ENCODE peak calls at places on chromosomes 12 and 14, in seven cellular contexts. One of them, this sample, is unnamed.

GRCh38 chr14:23285530-23286019 is 357 bp downstream of the HOMEZ start:
- DNase-seq in HTR-8/SVneo: no peak
- DNase-seq in neural progenitor cell: no peak
- DNase-seq in fibroblast of mammary gland: no peak
- DNase-seq in B cell: no peak
- DNase-seq in activated CD4-positive, alpha-beta T cell treated with anti-CD3 and anti-CD28 coated beads for 36 hours: no peak
- DNase-seq in activated CD8-positive, alpha-beta memory T cell treated with anti-CD3 and anti-CD28 coated beads, Interleukin-2, amount 50 U/mL, for 48 hours: no peak
- DNase-seq in this sample: no peak

GRCh38 chr12:98559666-98560065 is 33.8 kb upstream of the SLC25A3 start:
- DNase-seq in activated CD4-positive, alpha-beta T cell treated with anti-CD3 and anti-CD28 coated beads for 36 hours: no peak
- DNase-seq in HTR-8/SVneo: no peak
- DNase-seq in fibroblast of mammary gland: no peak
- DNase-seq in B cell: no peak
- DNase-seq in neural progenitor cell: no peak
- DNase-seq in activated CD8-positive, alpha-beta memory T cell treated with anti-CD3 and anti-CD28 coated beads, Interleukin-2, amount 50 U/mL, for 48 hours: no peak
- DNase-seq in this sample: no peak

GRCh38 chr12:119843100-119843499 is 34.0 kb downstream of the CIT start:
- DNase-seq in HTR-8/SVneo: no peak
- DNase-seq in B cell: no peak
- DNase-seq in fibroblast of mammary gland: peak; percentile 62
- DNase-seq in activated CD4-positive, alpha-beta T cell treated with anti-CD3 and anti-CD28 coated beads for 36 hours: no peak
- DNase-seq in activated CD8-positive, alpha-beta memory T cell treated with anti-CD3 and anti-CD28 coated beads, Interleukin-2, amount 50 U/mL, for 48 hours: no peak
- DNase-seq in neural progenitor cell: no peak
- DNase-seq in this sample: no peak

GRCh38 chr14:50095895-50096294 is 20.5 kb downstream of the VCPKMT start:
- DNase-seq in fibroblast of mammary gland: no peak
- DNase-seq in B cell: no peak
- DNase-seq in activated CD8-positive, alpha-beta memory T cell treated with anti-CD3 and anti-CD28 coated beads, Interleukin-2, amount 50 U/mL, for 48 hours: no peak
- DNase-seq in activated CD4-positive, alpha-beta T cell treated with anti-CD3 and anti-CD28 coated beads for 36 hours: no peak
- DNase-seq in HTR-8/SVneo: no peak
- DNase-seq in neural progenitor cell: no peak
- DNase-seq in this sample: no peak

GRCh38 chr12:112524676-112525425 is 106.1 kb downstream of the PTPN11 start:
- DNase-seq in HTR-8/SVneo: peak; percentile 40
- DNase-seq in B cell: no peak
- DNase-seq in activated CD4-positive, alpha-beta T cell treated with anti-CD3 and anti-CD28 coated beads for 36 hours: no peak
- DNase-seq in fibroblast of mammary gland: peak; percentile 16
- DNase-seq in neural progenitor cell: no peak
- DNase-seq in activated CD8-positive, alpha-beta memory T cell treated with anti-CD3 and anti-CD28 coated beads, Interleukin-2, amount 50 U/mL, for 48 hours: no peak
- DNase-seq in this sample: peak; percentile 54

GRCh38 chr12:96193725-96194571 is at the start of gene ELK3:
- DNase-seq in neural progenitor cell: peak; percentile 71
- DNase-seq in fibroblast of mammary gland: peak; percentile 72
- DNase-seq in B cell: peak; percentile 89
- DNase-seq in HTR-8/SVneo: peak; percentile 37
- DNase-seq in activated CD8-positive, alpha-beta memory T cell treated with anti-CD3 and anti-CD28 coated beads, Interleukin-2, amount 50 U/mL, for 48 hours: peak; percentile 73
- DNase-seq in activated CD4-positive, alpha-beta T cell treated with anti-CD3 and anti-CD28 coated beads for 36 hours: peak; percentile 72
- DNase-seq in this sample: peak; percentile 90

GRCh38 chr14:102140027-102140749 is 491 bp downstream of the WDR20 start:
- DNase-seq in fibroblast of mammary gland: no peak
- DNase-seq in activated CD4-positive, alpha-beta T cell treated with anti-CD3 and anti-CD28 coated beads for 36 hours: peak; percentile 54
- DNase-seq in B cell: no peak
- DNase-seq in HTR-8/SVneo: peak; percentile 24
- DNase-seq in activated CD8-positive, alpha-beta memory T cell treated with anti-CD3 and anti-CD28 coated beads, Interleukin-2, amount 50 U/mL, for 48 hours: peak; percentile 73
- DNase-seq in neural progenitor cell: peak; percentile 64
- DNase-seq in this sample: peak; percentile 66

GRCh38 chr14:103319422-103319821 is 14.6 kb upstream of the EIF5 start:
- DNase-seq in HTR-8/SVneo: no peak
- DNase-seq in activated CD4-positive, alpha-beta T cell treated with anti-CD3 and anti-CD28 coated beads for 36 hours: no peak
- DNase-seq in fibroblast of mammary gland: no peak
- DNase-seq in activated CD8-positive, alpha-beta memory T cell treated with anti-CD3 and anti-CD28 coated beads, Interleukin-2, amount 50 U/mL, for 48 hours: no peak
- DNase-seq in neural progenitor cell: no peak
- DNase-seq in B cell: no peak
- DNase-seq in this sample: no peak

GRCh38 chr14:74572829-74573360 is 39.1 kb downstream of the LTBP2 start:
- DNase-seq in fibroblast of mammary gland: peak; percentile 51
- DNase-seq in neural progenitor cell: no peak
- DNase-seq in activated CD8-positive, alpha-beta memory T cell treated with anti-CD3 and anti-CD28 coated beads, Interleukin-2, amount 50 U/mL, for 48 hours: no peak
- DNase-seq in B cell: no peak
- DNase-seq in HTR-8/SVneo: no peak
- DNase-seq in activated CD4-positive, alpha-beta T cell treated with anti-CD3 and anti-CD28 coated beads for 36 hours: no peak
- DNase-seq in this sample: no peak

GRCh38 chr12:124828264-124829007 is 35.2 kb downstream of the SCARB1 start:
- DNase-seq in fibroblast of mammary gland: no peak
- DNase-seq in HTR-8/SVneo: peak; percentile 57
- DNase-seq in activated CD4-positive, alpha-beta T cell treated with anti-CD3 and anti-CD28 coated beads for 36 hours: no peak
- DNase-seq in neural progenitor cell: no peak
- DNase-seq in B cell: no peak
- DNase-seq in activated CD8-positive, alpha-beta memory T cell treated with anti-CD3 and anti-CD28 coated beads, Interleukin-2, amount 50 U/mL, for 48 hours: no peak
- DNase-seq in this sample: no peak

GRCh38 chr12:27498159-27498558 is 25.8 kb upstream of the PPFIBP1 start:
- DNase-seq in fibroblast of mammary gland: no peak
- DNase-seq in neural progenitor cell: no peak
- DNase-seq in activated CD4-positive, alpha-beta T cell treated with anti-CD3 and anti-CD28 coated beads for 36 hours: peak; percentile 13
- DNase-seq in B cell: no peak
- DNase-seq in activated CD8-positive, alpha-beta memory T cell treated with anti-CD3 and anti-CD28 coated beads, Interleukin-2, amount 50 U/mL, for 48 hours: no peak
- DNase-seq in HTR-8/SVneo: no peak
- DNase-seq in this sample: no peak

GRCh38 chr12:69994593-69995222 is 169.7 kb downstream of the MYRFL start:
- DNase-seq in neural progenitor cell: no peak
- DNase-seq in B cell: no peak
- DNase-seq in activated CD4-positive, alpha-beta T cell treated with anti-CD3 and anti-CD28 coated beads for 36 hours: no peak
- DNase-seq in fibroblast of mammary gland: no peak
- DNase-seq in HTR-8/SVneo: no peak
- DNase-seq in activated CD8-positive, alpha-beta memory T cell treated with anti-CD3 and anti-CD28 coated beads, Interleukin-2, amount 50 U/mL, for 48 hours: no peak
- DNase-seq in this sample: no peak

GRCh38 chr12:13947237-13947945 is 34.0 kb downstream of the GRIN2B start:
- DNase-seq in B cell: no peak
- DNase-seq in neural progenitor cell: no peak
- DNase-seq in activated CD8-positive, alpha-beta memory T cell treated with anti-CD3 and anti-CD28 coated beads, Interleukin-2, amount 50 U/mL, for 48 hours: no peak
- DNase-seq in activated CD4-positive, alpha-beta T cell treated with anti-CD3 and anti-CD28 coated beads for 36 hours: no peak
- DNase-seq in fibroblast of mammary gland: no peak
- DNase-seq in HTR-8/SVneo: no peak
- DNase-seq in this sample: no peak

GRCh38 chr14:21796912-21797311 is 123.3 kb upstream of the OR4E1 start:
- DNase-seq in fibroblast of mammary gland: no peak
- DNase-seq in HTR-8/SVneo: no peak
- DNase-seq in activated CD8-positive, alpha-beta memory T cell treated with anti-CD3 and anti-CD28 coated beads, Interleukin-2, amount 50 U/mL, for 48 hours: no peak
- DNase-seq in activated CD4-positive, alpha-beta T cell treated with anti-CD3 and anti-CD28 coated beads for 36 hours: peak; percentile 24
- DNase-seq in B cell: no peak
- DNase-seq in neural progenitor cell: peak; percentile 2
- DNase-seq in this sample: peak; percentile 28

GRCh38 chr12:122946690-122947271 is 19.5 kb downstream of the ABCB9 start:
- DNase-seq in fibroblast of mammary gland: peak; percentile 100
- DNase-seq in HTR-8/SVneo: peak; percentile 95
- DNase-seq in activated CD4-positive, alpha-beta T cell treated with anti-CD3 and anti-CD28 coated beads for 36 hours: peak; percentile 94
- DNase-seq in neural progenitor cell: peak; percentile 31
- DNase-seq in B cell: no peak
- DNase-seq in activated CD8-positive, alpha-beta memory T cell treated with anti-CD3 and anti-CD28 coated beads, Interleukin-2, amount 50 U/mL, for 48 hours: peak; percentile 89
- DNase-seq in this sample: peak; percentile 54

GRCh38 chr12:43884683-43885410 is 49.0 kb downstream of the TMEM117 start:
- DNase-seq in neural progenitor cell: peak; percentile 3
- DNase-seq in activated CD8-positive, alpha-beta memory T cell treated with anti-CD3 and anti-CD28 coated beads, Interleukin-2, amount 50 U/mL, for 48 hours: no peak
- DNase-seq in activated CD4-positive, alpha-beta T cell treated with anti-CD3 and anti-CD28 coated beads for 36 hours: no peak
- DNase-seq in HTR-8/SVneo: no peak
- DNase-seq in B cell: no peak
- DNase-seq in fibroblast of mammary gland: no peak
- DNase-seq in this sample: no peak

GRCh38 chr12:72141381-72141780 is 130.8 kb upstream of the TRHDE start:
- DNase-seq in B cell: no peak
- DNase-seq in fibroblast of mammary gland: no peak
- DNase-seq in neural progenitor cell: no peak
- DNase-seq in activated CD4-positive, alpha-beta T cell treated with anti-CD3 and anti-CD28 coated beads for 36 hours: no peak
- DNase-seq in activated CD8-positive, alpha-beta memory T cell treated with anti-CD3 and anti-CD28 coated beads, Interleukin-2, amount 50 U/mL, for 48 hours: no peak
- DNase-seq in HTR-8/SVneo: peak; percentile 2
- DNase-seq in this sample: no peak

GRCh38 chr14:35159742-35160409 is 37.5 kb downstream of the PRORP start:
- DNase-seq in neural progenitor cell: no peak
- DNase-seq in fibroblast of mammary gland: peak; percentile 95
- DNase-seq in HTR-8/SVneo: peak; percentile 65
- DNase-seq in B cell: no peak
- DNase-seq in activated CD8-positive, alpha-beta memory T cell treated with anti-CD3 and anti-CD28 coated beads, Interleukin-2, amount 50 U/mL, for 48 hours: no peak
- DNase-seq in activated CD4-positive, alpha-beta T cell treated with anti-CD3 and anti-CD28 coated beads for 36 hours: no peak
- DNase-seq in this sample: no peak

GRCh38 chr12:31868980-31869379 is 90.2 kb upstream of the RESF1 start:
- DNase-seq in HTR-8/SVneo: no peak
- DNase-seq in fibroblast of mammary gland: peak; percentile 48
- DNase-seq in neural progenitor cell: no peak
- DNase-seq in activated CD8-positive, alpha-beta memory T cell treated with anti-CD3 and anti-CD28 coated beads, Interleukin-2, amount 50 U/mL, for 48 hours: peak; percentile 3
- DNase-seq in B cell: no peak
- DNase-seq in activated CD4-positive, alpha-beta T cell treated with anti-CD3 and anti-CD28 coated beads for 36 hours: no peak
- DNase-seq in this sample: no peak

GRCh38 chr12:80257920-80258319 is 158.6 kb downstream of the OTOGL start:
- DNase-seq in neural progenitor cell: no peak
- DNase-seq in B cell: no peak
- DNase-seq in fibroblast of mammary gland: no peak
- DNase-seq in activated CD4-positive, alpha-beta T cell treated with anti-CD3 and anti-CD28 coated beads for 36 hours: no peak
- DNase-seq in HTR-8/SVneo: no peak
- DNase-seq in activated CD8-positive, alpha-beta memory T cell treated with anti-CD3 and anti-CD28 coated beads, Interleukin-2, amount 50 U/mL, for 48 hours: no peak
- DNase-seq in this sample: no peak

GRCh38 chr12:41011939-41012338 is 176.2 kb upstream of the PDZRN4 start:
- DNase-seq in HTR-8/SVneo: no peak
- DNase-seq in neural progenitor cell: no peak
- DNase-seq in activated CD4-positive, alpha-beta T cell treated with anti-CD3 and anti-CD28 coated beads for 36 hours: no peak
- DNase-seq in B cell: no peak
- DNase-seq in fibroblast of mammary gland: no peak
- DNase-seq in activated CD8-positive, alpha-beta memory T cell treated with anti-CD3 and anti-CD28 coated beads, Interleukin-2, amount 50 U/mL, for 48 hours: no peak
- DNase-seq in this sample: no peak

GRCh38 chr12:2691340-2692111 is 103.2 kb upstream of the FKBP4 start:
- DNase-seq in activated CD4-positive, alpha-beta T cell treated with anti-CD3 and anti-CD28 coated beads for 36 hours: peak; percentile 80
- DNase-seq in activated CD8-positive, alpha-beta memory T cell treated with anti-CD3 and anti-CD28 coated beads, Interleukin-2, amount 50 U/mL, for 48 hours: peak; percentile 75
- DNase-seq in neural progenitor cell: peak; percentile 72
- DNase-seq in fibroblast of mammary gland: no peak
- DNase-seq in B cell: peak; percentile 65
- DNase-seq in HTR-8/SVneo: no peak
- DNase-seq in this sample: peak; percentile 91

GRCh38 chr12:6817056-6817455 is 4.6 kb upstream of the GPR162 start:
- DNase-seq in neural progenitor cell: no peak
- DNase-seq in activated CD8-positive, alpha-beta memory T cell treated with anti-CD3 and anti-CD28 coated beads, Interleukin-2, amount 50 U/mL, for 48 hours: no peak
- DNase-seq in B cell: peak; percentile 6
- DNase-seq in fibroblast of mammary gland: no peak
- DNase-seq in HTR-8/SVneo: no peak
- DNase-seq in activated CD4-positive, alpha-beta T cell treated with anti-CD3 and anti-CD28 coated beads for 36 hours: no peak
- DNase-seq in this sample: peak; percentile 18

GRCh38 chr14:74109369-74109768 is 24.6 kb downstream of the LIN52 start:
- DNase-seq in activated CD8-positive, alpha-beta memory T cell treated with anti-CD3 and anti-CD28 coated beads, Interleukin-2, amount 50 U/mL, for 48 hours: no peak
- DNase-seq in HTR-8/SVneo: no peak
- DNase-seq in activated CD4-positive, alpha-beta T cell treated with anti-CD3 and anti-CD28 coated beads for 36 hours: no peak
- DNase-seq in B cell: no peak
- DNase-seq in fibroblast of mammary gland: no peak
- DNase-seq in neural progenitor cell: no peak
- DNase-seq in this sample: no peak

GRCh38 chr14:89640141-89640540 is 223.1 kb upstream of the FOXN3 start:
- DNase-seq in activated CD8-positive, alpha-beta memory T cell treated with anti-CD3 and anti-CD28 coated beads, Interleukin-2, amount 50 U/mL, for 48 hours: no peak
- DNase-seq in activated CD4-positive, alpha-beta T cell treated with anti-CD3 and anti-CD28 coated beads for 36 hours: no peak
- DNase-seq in B cell: no peak
- DNase-seq in HTR-8/SVneo: no peak
- DNase-seq in neural progenitor cell: no peak
- DNase-seq in fibroblast of mammary gland: no peak
- DNase-seq in this sample: no peak

GRCh38 chr14:55688566-55688965 is 108.6 kb downstream of the KTN1 start:
- DNase-seq in B cell: no peak
- DNase-seq in HTR-8/SVneo: no peak
- DNase-seq in fibroblast of mammary gland: peak; percentile 14
- DNase-seq in neural progenitor cell: no peak
- DNase-seq in activated CD4-positive, alpha-beta T cell treated with anti-CD3 and anti-CD28 coated beads for 36 hours: no peak
- DNase-seq in activated CD8-positive, alpha-beta memory T cell treated with anti-CD3 and anti-CD28 coated beads, Interleukin-2, amount 50 U/mL, for 48 hours: no peak
- DNase-seq in this sample: no peak

GRCh38 chr12:13242926-13243325 is 46.4 kb downstream of the EMP1 start:
- DNase-seq in fibroblast of mammary gland: no peak
- DNase-seq in neural progenitor cell: no peak
- DNase-seq in activated CD4-positive, alpha-beta T cell treated with anti-CD3 and anti-CD28 coated beads for 36 hours: no peak
- DNase-seq in activated CD8-positive, alpha-beta memory T cell treated with anti-CD3 and anti-CD28 coated beads, Interleukin-2, amount 50 U/mL, for 48 hours: no peak
- DNase-seq in HTR-8/SVneo: no peak
- DNase-seq in B cell: no peak
- DNase-seq in this sample: no peak

GRCh38 chr14:42854061-42854460 is 1247.4 kb downstream of the LRFN5 start:
- DNase-seq in HTR-8/SVneo: no peak
- DNase-seq in fibroblast of mammary gland: no peak
- DNase-seq in activated CD8-positive, alpha-beta memory T cell treated with anti-CD3 and anti-CD28 coated beads, Interleukin-2, amount 50 U/mL, for 48 hours: no peak
- DNase-seq in neural progenitor cell: no peak
- DNase-seq in activated CD4-positive, alpha-beta T cell treated with anti-CD3 and anti-CD28 coated beads for 36 hours: no peak
- DNase-seq in B cell: no peak
- DNase-seq in this sample: no peak

GRCh38 chr12:74539765-74540526 is 2.3 kb downstream of the ATXN7L3B start:
- DNase-seq in activated CD8-positive, alpha-beta memory T cell treated with anti-CD3 and anti-CD28 coated beads, Interleukin-2, amount 50 U/mL, for 48 hours: no peak
- DNase-seq in fibroblast of mammary gland: no peak
- DNase-seq in B cell: no peak
- DNase-seq in HTR-8/SVneo: no peak
- DNase-seq in activated CD4-positive, alpha-beta T cell treated with anti-CD3 and anti-CD28 coated beads for 36 hours: peak; percentile 11
- DNase-seq in neural progenitor cell: peak; percentile 48
- DNase-seq in this sample: no peak

GRCh38 chr14:61196792-61197191 is 84.3 kb downstream of the TMEM30B start:
- DNase-seq in fibroblast of mammary gland: no peak
- DNase-seq in activated CD8-positive, alpha-beta memory T cell treated with anti-CD3 and anti-CD28 coated beads, Interleukin-2, amount 50 U/mL, for 48 hours: no peak
- DNase-seq in HTR-8/SVneo: peak; percentile 79
- DNase-seq in B cell: no peak
- DNase-seq in activated CD4-positive, alpha-beta T cell treated with anti-CD3 and anti-CD28 coated beads for 36 hours: no peak
- DNase-seq in neural progenitor cell: no peak
- DNase-seq in this sample: no peak

GRCh38 chr12:11040162-11040561 is 9.0 kb upstream of the TAS2R31 start:
- DNase-seq in fibroblast of mammary gland: no peak
- DNase-seq in B cell: no peak
- DNase-seq in HTR-8/SVneo: no peak
- DNase-seq in activated CD4-positive, alpha-beta T cell treated with anti-CD3 and anti-CD28 coated beads for 36 hours: no peak
- DNase-seq in activated CD8-positive, alpha-beta memory T cell treated with anti-CD3 and anti-CD28 coated beads, Interleukin-2, amount 50 U/mL, for 48 hours: no peak
- DNase-seq in neural progenitor cell: no peak
- DNase-seq in this sample: no peak

GRCh38 chr14:92513204-92513965 is at the start of gene RIN3:
- DNase-seq in B cell: peak; percentile 86
- DNase-seq in neural progenitor cell: peak; percentile 78
- DNase-seq in activated CD8-positive, alpha-beta memory T cell treated with anti-CD3 and anti-CD28 coated beads, Interleukin-2, amount 50 U/mL, for 48 hours: peak; percentile 81
- DNase-seq in fibroblast of mammary gland: peak; percentile 54
- DNase-seq in activated CD4-positive, alpha-beta T cell treated with anti-CD3 and anti-CD28 coated beads for 36 hours: peak; percentile 63
- DNase-seq in HTR-8/SVneo: peak; percentile 43
- DNase-seq in this sample: peak; percentile 89

GRCh38 chr12:33314223-33314622 is 125.4 kb downstream of the SYT10 start:
- DNase-seq in activated CD8-positive, alpha-beta memory T cell treated with anti-CD3 and anti-CD28 coated beads, Interleukin-2, amount 50 U/mL, for 48 hours: no peak
- DNase-seq in neural progenitor cell: no peak
- DNase-seq in fibroblast of mammary gland: no peak
- DNase-seq in activated CD4-positive, alpha-beta T cell treated with anti-CD3 and anti-CD28 coated beads for 36 hours: no peak
- DNase-seq in HTR-8/SVneo: no peak
- DNase-seq in B cell: no peak
- DNase-seq in this sample: no peak

GRCh38 chr14:100671386-100671901 is 55.2 kb upstream of the DLK1 start:
- DNase-seq in neural progenitor cell: no peak
- DNase-seq in fibroblast of mammary gland: no peak
- DNase-seq in B cell: no peak
- DNase-seq in activated CD4-positive, alpha-beta T cell treated with anti-CD3 and anti-CD28 coated beads for 36 hours: no peak
- DNase-seq in HTR-8/SVneo: no peak
- DNase-seq in activated CD8-positive, alpha-beta memory T cell treated with anti-CD3 and anti-CD28 coated beads, Interleukin-2, amount 50 U/mL, for 48 hours: no peak
- DNase-seq in this sample: no peak

GRCh38 chr12:50660425-50660822 is 103.5 kb upstream of the ATF1 start:
- DNase-seq in B cell: no peak
- DNase-seq in neural progenitor cell: no peak
- DNase-seq in HTR-8/SVneo: no peak
- DNase-seq in activated CD4-positive, alpha-beta T cell treated with anti-CD3 and anti-CD28 coated beads for 36 hours: no peak
- DNase-seq in fibroblast of mammary gland: no peak
- DNase-seq in activated CD8-positive, alpha-beta memory T cell treated with anti-CD3 and anti-CD28 coated beads, Interleukin-2, amount 50 U/mL, for 48 hours: no peak
- DNase-seq in this sample: no peak

GRCh38 chr12:49200882-49201594 is 12.2 kb upstream of the TUBA1A start:
- DNase-seq in neural progenitor cell: no peak
- DNase-seq in fibroblast of mammary gland: peak; percentile 90
- DNase-seq in activated CD4-positive, alpha-beta T cell treated with anti-CD3 and anti-CD28 coated beads for 36 hours: no peak
- DNase-seq in B cell: peak; percentile 67
- DNase-seq in HTR-8/SVneo: peak; percentile 51
- DNase-seq in activated CD8-positive, alpha-beta memory T cell treated with anti-CD3 and anti-CD28 coated beads, Interleukin-2, amount 50 U/mL, for 48 hours: no peak
- DNase-seq in this sample: no peak